ENCODE peak calls at places on chromosomes 11 and 22, in ten cellular contexts. Z is cerebellum; D is T47D; X is renal cortical epithelial cell; M is effector CD4-positive, alpha-beta T cell; Q is NCI-H1436; R is HT1080; A is SK-N-DZ; Y is A673; I is mesothelial cell of epicardium. J is an unnamed sample.

GRCh38 chr11:128845334-128845780 is 21.7 kb downstream of the KCNJ1 start:
- DNase-seq in I (no peak), R (no peak), Y (no peak), A (no peak), X (no peak), M (no peak), D (no peak), Z (no peak), Q (no peak), J (no peak)

GRCh38 chr11:11581493-11581880 is 40.3 kb downstream of the GALNT18 start:
- DNase-seq in R (no peak), A (no peak), M (no peak), D (no peak), I (no peak), Q (no peak), Z (no peak), Y (no peak), X (no peak), J (no peak)

GRCh38 chr11:117911694-117912093 is 17.5 kb downstream of the TMPRSS13 start:
- DNase-seq in I (peak; percentile 21), M (no peak), A (no peak), Q (no peak), Z (no peak), X (no peak), D (no peak), R (no peak), Y (no peak), J (no peak)

GRCh38 chr11:14974723-14975587 is 2.8 kb upstream of the CALCA start:
- DNase-seq in X (peak; percentile 45), D (peak; percentile 56), I (peak; percentile 64), Y (no peak), Q (no peak), A (peak; percentile 34), R (peak; percentile 29), Z (no peak), M (peak; percentile 12), J (no peak)

GRCh38 chr11:8652140-8652539 is 30.3 kb downstream of the TRIM66 start:
- DNase-seq in A (no peak), R (peak; percentile 92), X (peak; percentile 86), I (no peak), M (no peak), Y (peak; percentile 18), Q (no peak), D (no peak), Z (no peak), J (peak; percentile 61)

GRCh38 chr22:39236321-39237275 is 8.2 kb downstream of the PDGFB start:
- DNase-seq in X (no peak), R (peak; percentile 24), Y (no peak), I (no peak), D (no peak), Q (peak; percentile 59), A (no peak), M (peak; percentile 30), Z (no peak), J (no peak)

GRCh38 chr11:64266339-64266738 is 15.0 kb downstream of the PLCB3 start:
- DNase-seq in R (no peak), Q (no peak), Z (no peak), X (no peak), D (no peak), M (no peak), I (no peak), A (no peak), Y (no peak), J (no peak)

GRCh38 chr11:36157151-36157519 is 132.1 kb downstream of the COMMD9 start:
- DNase-seq in R (no peak), Q (no peak), Y (no peak), M (no peak), X (no peak), D (no peak), Z (no peak), A (no peak), I (no peak), J (no peak)

GRCh38 chr11:103803062-103803461 is 233.4 kb upstream of the DDI1 start:
- DNase-seq in Q (no peak), I (no peak), M (no peak), R (peak; percentile 14), Y (no peak), A (no peak), D (no peak), X (peak; percentile 95), Z (no peak), J (peak; percentile 56)

GRCh38 chr11:31820438-31820818 is 9.3 kb upstream of the PAX6 start:
- DNase-seq in A (no peak), Z (no peak), R (no peak), Y (no peak), M (no peak), I (no peak), X (no peak), D (no peak), Q (no peak), J (no peak)

GRCh38 chr11:124302291-124302690 is 11.5 kb downstream of the OR8D1 start:
- DNase-seq in A (no peak), Q (no peak), D (no peak), X (no peak), Z (no peak), Y (no peak), M (no peak), I (no peak), R (no peak), J (no peak)

GRCh38 chr11:129270471-129270870 is 78.3 kb upstream of the ARHGAP32 start:
- DNase-seq in Q (no peak), R (no peak), I (no peak), D (no peak), X (no peak), Y (no peak), M (no peak), A (no peak), Z (no peak), J (no peak)

GRCh38 chr22:37072673-37073072 is 21.1 kb downstream of the KCTD17 start:
- DNase-seq in Y (no peak), I (no peak), Z (no peak), R (no peak), Q (no peak), M (no peak), X (no peak), D (no peak), A (no peak), J (no peak)